ENCODE peak calls at places on chromosomes 4 and X, in five cellular contexts. One of them, this sample, is unnamed. For H3K4me1, the result is how much of the 10 kb centered on the place peaks cover.

GRCh38 chr4:184231573-184231972 is 13.9 kb upstream of the ENPP6 start:
- DNase-seq in osteoblast: no peak
- DNase-seq in A673: no peak
- DNase-seq in OCI-LY7: no peak
- DNase-seq in neural progenitor cell: no peak
- DNase-seq in this sample: no peak

GRCh38 chrX:11381464-11381863 is 88.3 kb downstream of the AMELX start:
- DNase-seq in osteoblast: peak
- DNase-seq in A673: peak
- DNase-seq in OCI-LY7: peak
- DNase-seq in neural progenitor cell: peak
- DNase-seq in this sample: peak

GRCh38 chr4:118758293-118758692 is 73.1 kb downstream of the METTL14 start:
- DNase-seq in osteoblast: no peak
- DNase-seq in A673: no peak
- DNase-seq in OCI-LY7: peak
- DNase-seq in neural progenitor cell: no peak
- DNase-seq in this sample: no peak

GRCh38 chrX:66625525-66625924 is 13.4 kb downstream of the EDA2R start:
- DNase-seq in osteoblast: no peak
- DNase-seq in A673: no peak
- DNase-seq in OCI-LY7: peak
- DNase-seq in neural progenitor cell: no peak
- DNase-seq in this sample: no peak

GRCh38 chrX:107716816-107717700 is 58.5 kb downstream of the TSC22D3 start:
- DNase-seq in osteoblast: no peak
- DNase-seq in A673: peak
- DNase-seq in OCI-LY7: peak
- DNase-seq in neural progenitor cell: peak
- DNase-seq in this sample: peak

GRCh38 chr4:180855184-180855583 is 1388.0 kb upstream of the TENM3 start:
- DNase-seq in osteoblast: no peak
- DNase-seq in A673: no peak
- DNase-seq in OCI-LY7: no peak
- DNase-seq in neural progenitor cell: no peak
- DNase-seq in this sample: no peak

GRCh38 chr4:147118523-147118922 is 172.9 kb upstream of the TTC29 start:
- DNase-seq in osteoblast: peak
- DNase-seq in A673: no peak
- DNase-seq in OCI-LY7: no peak
- DNase-seq in neural progenitor cell: no peak
- DNase-seq in this sample: no peak

GRCh38 chr4:140131663-140132229 is 22.2 kb downstream of the MAML3 start:
- DNase-seq in osteoblast: no peak
- DNase-seq in A673: no peak
- DNase-seq in OCI-LY7: no peak
- DNase-seq in neural progenitor cell: no peak
- DNase-seq in this sample: no peak

GRCh38 chr4:136650541-136651277 is 881.6 kb downstream of the PCDH18 start:
- DNase-seq in osteoblast: no peak
- DNase-seq in A673: no peak
- DNase-seq in OCI-LY7: no peak
- DNase-seq in neural progenitor cell: no peak
- DNase-seq in this sample: peak

GRCh38 chrX:130975947-130976346 is 72.9 kb upstream of the ENOX2 start:
- DNase-seq in osteoblast: no peak
- DNase-seq in A673: peak
- DNase-seq in OCI-LY7: peak
- DNase-seq in neural progenitor cell: peak
- DNase-seq in this sample: peak

GRCh38 chr4:123452585-123452984 is 56.0 kb downstream of the SPRY1 start:
- DNase-seq in osteoblast: peak
- DNase-seq in A673: peak
- DNase-seq in OCI-LY7: peak
- DNase-seq in neural progenitor cell: no peak
- DNase-seq in this sample: no peak

GRCh38 chrX:48540015-48540350 is 469 bp downstream of the TBC1D25 start:
- DNase-seq in osteoblast: no peak
- DNase-seq in A673: peak
- DNase-seq in OCI-LY7: no peak
- DNase-seq in neural progenitor cell: no peak
- DNase-seq in this sample: no peak

GRCh38 chr4:166602068-166602467 is 632.2 kb downstream of the SPOCK3 start:
- DNase-seq in osteoblast: no peak
- DNase-seq in A673: no peak
- DNase-seq in OCI-LY7: no peak
- DNase-seq in neural progenitor cell: no peak
- DNase-seq in this sample: no peak

GRCh38 chr4:8209176-8209874 is 10.2 kb downstream of the SH3TC1 start:
- DNase-seq in osteoblast: peak
- DNase-seq in A673: no peak
- DNase-seq in OCI-LY7: no peak
- DNase-seq in neural progenitor cell: peak
- DNase-seq in this sample: no peak

GRCh38 chr4:174320501-174321199 is 36.9 kb downstream of the CEP44 start:
- DNase-seq in osteoblast: no peak
- DNase-seq in A673: no peak
- DNase-seq in OCI-LY7: no peak
- DNase-seq in neural progenitor cell: peak
- DNase-seq in this sample: no peak

GRCh38 chr4:79857811-79858210 is 215.2 kb downstream of the ANTXR2 start:
- DNase-seq in osteoblast: no peak
- DNase-seq in A673: no peak
- DNase-seq in OCI-LY7: no peak
- DNase-seq in neural progenitor cell: no peak
- DNase-seq in this sample: no peak

GRCh38 chr4:107619065-107619464 is 101.0 kb downstream of the PAPSS1 start:
- DNase-seq in osteoblast: peak
- DNase-seq in A673: peak
- DNase-seq in OCI-LY7: no peak
- DNase-seq in neural progenitor cell: no peak
- DNase-seq in this sample: no peak

GRCh38 chrX:126456136-126456535 is 96.5 kb downstream of the DCAF12L1 start:
- DNase-seq in osteoblast: no peak
- DNase-seq in A673: no peak
- DNase-seq in OCI-LY7: no peak
- DNase-seq in neural progenitor cell: no peak
- DNase-seq in this sample: no peak

GRCh38 chr4:2795558-2796260 is 2.8 kb downstream of the SH3BP2 start:
- DNase-seq in osteoblast: peak
- DNase-seq in A673: no peak
- DNase-seq in OCI-LY7: no peak
- DNase-seq in neural progenitor cell: peak
- DNase-seq in this sample: no peak

GRCh38 chrX:40314070-40314469 is 216.3 kb upstream of the BCOR start:
- DNase-seq in osteoblast: no peak
- DNase-seq in A673: no peak
- DNase-seq in OCI-LY7: no peak
- DNase-seq in neural progenitor cell: peak
- DNase-seq in this sample: no peak

GRCh38 chr4:43886196-43886595 is 562.4 kb downstream of the KCTD8 start:
- DNase-seq in osteoblast: no peak
- DNase-seq in A673: no peak
- DNase-seq in OCI-LY7: no peak
- DNase-seq in neural progenitor cell: no peak
- DNase-seq in this sample: no peak

GRCh38 chr4:30350288-30350687 is 369.9 kb upstream of the PCDH7 start:
- DNase-seq in osteoblast: no peak
- DNase-seq in A673: no peak
- DNase-seq in OCI-LY7: no peak
- DNase-seq in neural progenitor cell: no peak
- DNase-seq in this sample: no peak

GRCh38 chr4:80266267-80266901 is at the start of gene FGF5:
- DNase-seq in osteoblast: peak
- DNase-seq in A673: no peak
- DNase-seq in OCI-LY7: no peak
- DNase-seq in neural progenitor cell: peak
- DNase-seq in this sample: peak

GRCh38 chr4:85928775-85929585 is 430.9 kb downstream of the MAPK10 start:
- DNase-seq in osteoblast: no peak
- DNase-seq in A673: no peak
- DNase-seq in OCI-LY7: no peak
- DNase-seq in neural progenitor cell: peak
- DNase-seq in this sample: no peak

GRCh38 chrX:17736856-17737706 is at the start of gene SCML1:
- DNase-seq in osteoblast: peak
- DNase-seq in A673: peak
- DNase-seq in OCI-LY7: no peak
- DNase-seq in neural progenitor cell: peak
- DNase-seq in this sample: peak

DNA sequence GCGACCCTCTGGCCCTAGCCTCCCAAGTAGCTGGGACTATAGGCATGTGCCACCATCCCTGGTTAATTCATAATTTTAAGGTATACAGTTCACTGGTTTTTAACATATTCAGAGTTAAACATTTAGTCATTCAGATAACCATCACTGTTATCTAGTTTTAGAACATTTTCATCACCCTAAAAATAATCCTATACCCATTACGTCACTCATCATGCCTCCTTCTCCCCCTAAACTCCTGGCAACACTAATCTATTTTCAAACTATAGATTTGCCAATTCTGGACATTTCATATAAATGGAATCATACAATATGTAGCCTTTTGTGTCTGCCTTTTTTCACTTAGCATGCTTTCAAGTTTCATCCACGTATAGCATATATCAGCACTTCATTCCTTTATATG is 32.1 kb upstream of the RPS3A start:
- DNase-seq in osteoblast: no peak
- DNase-seq in A673: no peak
- DNase-seq in OCI-LY7: no peak
- DNase-seq in neural progenitor cell: no peak
- DNase-seq in this sample: no peak
- H3K4me1 ChIP-seq in osteoblast: under half
- H3K4me1 ChIP-seq in A673: under half
- H3K4me1 ChIP-seq in OCI-LY7: under half
- H3K4me1 ChIP-seq in neural progenitor cell: under half
- H3K4me1 ChIP-seq in this sample: under half

DNA sequence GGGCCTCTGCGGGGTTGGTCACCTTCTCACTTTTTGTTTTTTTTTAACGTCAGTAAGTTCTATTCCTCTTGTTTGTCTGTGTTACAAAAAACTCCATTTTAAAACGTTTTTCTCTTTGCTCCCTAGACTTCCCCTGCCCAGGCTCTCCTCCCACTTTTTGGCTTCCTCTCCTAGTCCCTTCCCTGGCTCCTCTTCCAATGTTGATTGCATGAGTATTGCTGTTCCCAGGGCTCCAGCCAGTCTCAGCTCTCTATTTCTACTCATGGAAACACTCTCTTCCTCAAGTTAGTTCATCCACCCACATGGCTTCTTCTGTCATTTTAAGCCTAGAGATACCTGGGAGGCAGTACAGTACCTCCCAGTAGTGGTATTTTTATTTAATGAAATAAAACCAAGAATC is 52.7 kb upstream of the STX18 start:
- DNase-seq in osteoblast: peak
- DNase-seq in A673: no peak
- DNase-seq in OCI-LY7: no peak
- DNase-seq in neural progenitor cell: no peak
- DNase-seq in this sample: no peak
- H3K4me1 ChIP-seq in osteoblast: under half
- H3K4me1 ChIP-seq in A673: under half
- H3K4me1 ChIP-seq in OCI-LY7: under half
- H3K4me1 ChIP-seq in neural progenitor cell: under half
- H3K4me1 ChIP-seq in this sample: under half

GRCh38 chr4:10091531-10092181 is 24.9 kb downstream of the WDR1 start:
- DNase-seq in osteoblast: peak
- DNase-seq in A673: no peak
- DNase-seq in OCI-LY7: no peak
- DNase-seq in neural progenitor cell: no peak
- DNase-seq in this sample: no peak
- H3K4me1 ChIP-seq in osteoblast: under half
- H3K4me1 ChIP-seq in A673: under half
- H3K4me1 ChIP-seq in OCI-LY7: under half
- H3K4me1 ChIP-seq in neural progenitor cell: under half
- H3K4me1 ChIP-seq in this sample: under half

GRCh38 chr4:42344749-42345148 is 52.5 kb upstream of the SHISA3 start:
- DNase-seq in osteoblast: peak
- DNase-seq in A673: no peak
- DNase-seq in OCI-LY7: no peak
- DNase-seq in neural progenitor cell: no peak
- DNase-seq in this sample: no peak

GRCh38 chr4:42348692-42349091 is 48.6 kb upstream of the SHISA3 start:
- DNase-seq in osteoblast: no peak
- DNase-seq in A673: no peak
- DNase-seq in OCI-LY7: no peak
- DNase-seq in neural progenitor cell: no peak
- DNase-seq in this sample: no peak

GRCh38 chr4:42345962-42346544 is 51.2 kb upstream of the SHISA3 start:
- DNase-seq in osteoblast: no peak
- DNase-seq in A673: no peak
- DNase-seq in OCI-LY7: no peak
- DNase-seq in neural progenitor cell: no peak
- DNase-seq in this sample: no peak

GRCh38 chr4:42348247-42348646 is 49.0 kb upstream of the SHISA3 start:
- DNase-seq in osteoblast: no peak
- DNase-seq in A673: no peak
- DNase-seq in OCI-LY7: no peak
- DNase-seq in neural progenitor cell: no peak
- DNase-seq in this sample: no peak

DNA sequence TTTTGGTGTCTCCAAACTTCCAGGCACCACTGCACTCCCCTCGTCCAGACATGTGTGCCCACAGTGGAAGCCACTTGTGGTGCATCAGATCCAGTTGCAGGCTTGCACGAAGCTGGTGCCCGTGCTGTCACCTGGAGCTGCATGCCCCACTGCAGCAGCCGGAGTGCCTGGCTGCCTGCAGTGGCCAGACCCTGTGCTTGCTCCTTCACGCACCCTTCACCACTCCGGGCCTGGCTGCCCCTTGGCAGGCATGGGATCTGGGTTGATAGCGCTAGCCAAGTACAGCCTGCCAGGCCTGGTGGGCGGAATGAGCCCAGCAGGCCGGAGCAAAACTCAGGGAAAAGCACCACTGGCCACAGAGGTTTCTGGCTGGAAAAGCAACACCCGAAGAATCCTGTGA is 50.2 kb upstream of the SHISA3 start:
- DNase-seq in osteoblast: no peak
- DNase-seq in A673: no peak
- DNase-seq in OCI-LY7: no peak
- DNase-seq in neural progenitor cell: no peak
- DNase-seq in this sample: no peak
- H3K4me1 ChIP-seq in osteoblast: under half
- H3K4me1 ChIP-seq in A673: under half
- H3K4me1 ChIP-seq in OCI-LY7: under half
- H3K4me1 ChIP-seq in neural progenitor cell: under half
- H3K4me1 ChIP-seq in this sample: under half

This sample was measured in HAP-1.